ENCODE peak calls at places on chromosomes 7 and 10, in seven cellular contexts. D, T, U, E, G, S and A are unnamed samples.

GRCh38 chr10:82164333-82164732 is 289.3 kb downstream of the NRG3 start:
- DNase-seq in E (no peak), G (no peak), U (no peak), S (no peak), D (no peak), T (no peak), A (no peak)

GRCh38 chr7:143514487-143514886 is 36.8 kb downstream of the TAS2R41 start:
- DNase-seq in S (no peak), T (no peak), U (no peak), D (no peak), E (no peak), G (no peak), A (no peak)

GRCh38 chr7:4681922-4682620 is at the start of gene FOXK1:
- DNase-seq in T (peak; percentile 88), E (peak; percentile 88), G (peak; percentile 65), D (peak; percentile 64), U (peak; percentile 61), S (peak; percentile 78), A (peak; percentile 93)

GRCh38 chr10:114623661-114624294 is 34.3 kb downstream of the ABLIM1 start:
- DNase-seq in D (peak; percentile 89), G (no peak), S (no peak), U (peak; percentile 79), T (no peak), E (no peak), A (no peak)

GRCh38 chr10:59372543-59372942 is 10.2 kb upstream of the FAM13C start:
- DNase-seq in D (no peak), G (no peak), U (peak; percentile 72), T (no peak), E (no peak), S (no peak), A (no peak)

GRCh38 chr10:31526681-31527080 is 207.7 kb downstream of the ZEB1 start:
- DNase-seq in U (no peak), S (no peak), E (no peak), T (no peak), D (no peak), G (no peak), A (no peak)

GRCh38 chr10:97195654-97196212 is 10.0 kb upstream of the SLIT1 start:
- DNase-seq in U (no peak), D (no peak), G (no peak), T (no peak), E (no peak), S (no peak), A (no peak)

GRCh38 chr10:72133517-72133916 is 45.2 kb upstream of the SPOCK2 start:
- DNase-seq in D (peak; percentile 10), S (no peak), U (peak; percentile 48), T (no peak), G (no peak), E (no peak), A (no peak)

GRCh38 chr7:158355456-158356065 is 232.1 kb downstream of the PTPRN2 start:
- DNase-seq in T (no peak), U (no peak), S (no peak), E (no peak), D (peak; percentile 46), G (no peak), A (no peak)

GRCh38 chr10:46530249-46531186 is 25.9 kb downstream of the GPRIN2 start:
- DNase-seq in G (no peak), E (no peak), D (no peak), T (no peak), S (no peak), U (peak; percentile 73), A (peak; percentile 47)

GRCh38 chr10:93071674-93072224 is 1.9 kb upstream of the CYP26A1 start:
- DNase-seq in D (no peak), U (no peak), E (peak; percentile 91), S (no peak), G (no peak), T (no peak), A (peak; percentile 51)

GRCh38 chr7:23533160-23533559 is 1.4 kb upstream of the TRA2A start:
- DNase-seq in D (no peak), S (no peak), U (no peak), T (no peak), E (no peak), G (no peak), A (no peak)

GRCh38 chr7:1536768-1537630 is 6.5 kb downstream of the MAFK start:
- DNase-seq in S (no peak), G (no peak), T (peak; percentile 96), U (peak; percentile 99), E (peak; percentile 94), D (peak; percentile 94), A (peak; percentile 99)

GRCh38 chr7:31099451-31100444 is 47.6 kb downstream of the ADCYAP1R1 start:
- DNase-seq in G (no peak), S (no peak), D (no peak), U (no peak), E (no peak), T (no peak), A (no peak)

GRCh38 chr7:41169307-41169706 is 533.6 kb downstream of the INHBA start:
- DNase-seq in T (no peak), D (no peak), U (no peak), G (no peak), E (no peak), S (no peak), A (no peak)

GRCh38 chr10:77359287-77359691 is 278.3 kb downstream of the KCNMA1 start:
- DNase-seq in T (no peak), U (no peak), E (no peak), D (no peak), S (no peak), G (no peak), A (no peak)

GRCh38 chr7:44059219-44060090 is 5.9 kb downstream of the PGAM2 start:
- DNase-seq in U (no peak), E (no peak), T (no peak), S (no peak), G (no peak), D (no peak), A (no peak)